ENCODE peak calls at places on chromosomes 6 and 20, in ten cellular contexts. L is bronchial epithelial cell, X is AG10803, E is left ventricle myocardium inferior, M is fibroblast of the aortic adventitia, A is choroid plexus epithelial cell, Z is foreskin fibroblast, Y is body of pancreas, R is ovary, O is hepatocyte. C is an unnamed sample.

GRCh38 chr20:60074276-60074675 is 116.1 kb downstream of the CDH26 start:
- DNase-seq in L (no peak), X (no peak), E (no peak), M (no peak), A (no peak), Z (no peak), Y (no peak), R (no peak), O (no peak), C (no peak)

GRCh38 chr20:42483694-42484303 is 705.9 kb downstream of the PTPRT start:
- DNase-seq in L (no peak), X (no peak), E (no peak), M (no peak), A (no peak), Z (no peak), Y (peak; percentile 33), R (no peak), O (peak; percentile 22), C (no peak)

GRCh38 chr6:57262901-57263694 is 41.0 kb upstream of the RAB23 start:
- DNase-seq in L (peak; percentile 49), X (peak; percentile 95), E (no peak), M (peak; percentile 97), A (peak; percentile 94), Z (peak; percentile 86), Y (no peak), R (no peak), O (no peak), C (peak; percentile 95)

GRCh38 chr6:100988391-100988999 is 107.4 kb upstream of the ASCC3 start:
- DNase-seq in L (no peak), X (no peak), E (no peak), M (no peak), A (no peak), Z (no peak), Y (no peak), R (no peak), O (no peak), C (no peak)

GRCh38 chr6:118993803-118994231 is 58.9 kb upstream of the MCM9 start:
- DNase-seq in L (no peak), X (no peak), E (no peak), M (no peak), A (no peak), Z (no peak), Y (no peak), R (no peak), O (no peak), C (no peak)

GRCh38 chr6:53188840-53189232 is 40.2 kb upstream of the GCM1 start:
- DNase-seq in L (no peak), X (no peak), E (no peak), M (no peak), A (no peak), Z (no peak), Y (no peak), R (no peak), O (no peak), C (no peak)

GRCh38 chr20:58891686-58892125 is 39.2 kb downstream of the GNAS start:
- DNase-seq in L (no peak), X (no peak), E (peak; percentile 29), M (peak; percentile 41), A (peak; percentile 51), Z (no peak), Y (peak; percentile 55), R (peak; percentile 65), O (peak; percentile 70), C (peak; percentile 48)

GRCh38 chr6:3402310-3403243 is 54.3 kb downstream of the SLC22A23 start:
- DNase-seq in L (peak; percentile 96), X (no peak), E (no peak), M (no peak), A (no peak), Z (no peak), Y (no peak), R (no peak), O (no peak), C (no peak)

DNA sequence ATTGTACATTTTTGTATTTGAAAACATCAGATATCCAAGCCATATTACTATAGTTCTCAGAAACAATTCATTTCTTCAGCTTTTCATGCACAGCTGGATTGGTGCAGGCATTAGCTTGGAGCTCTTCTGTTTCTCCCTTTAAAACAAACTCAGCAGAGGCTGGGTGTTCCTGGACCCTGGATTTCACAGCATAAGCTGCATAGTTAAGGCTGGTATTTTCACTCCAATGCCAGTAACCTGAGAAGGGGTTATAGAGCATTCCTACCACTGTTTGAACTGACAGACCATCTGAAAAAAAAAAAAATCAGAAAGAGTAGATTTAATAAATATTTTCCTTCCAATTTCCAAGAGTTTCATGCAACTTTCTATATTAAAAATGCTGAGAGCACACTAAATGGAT is 20.1 kb upstream of the FAXC start:
- DNase-seq in L (no peak), X (no peak), E (no peak), M (no peak), A (peak; percentile 11), Z (no peak), Y (no peak), R (no peak), O (no peak), C (no peak)
- TF ChIP-seq CTCF in L (no peak), X (no peak), E (no peak), M (no peak), A (no peak), Z (no peak), Y (no peak), R (no peak), O (no peak), C (no peak)

DNA sequence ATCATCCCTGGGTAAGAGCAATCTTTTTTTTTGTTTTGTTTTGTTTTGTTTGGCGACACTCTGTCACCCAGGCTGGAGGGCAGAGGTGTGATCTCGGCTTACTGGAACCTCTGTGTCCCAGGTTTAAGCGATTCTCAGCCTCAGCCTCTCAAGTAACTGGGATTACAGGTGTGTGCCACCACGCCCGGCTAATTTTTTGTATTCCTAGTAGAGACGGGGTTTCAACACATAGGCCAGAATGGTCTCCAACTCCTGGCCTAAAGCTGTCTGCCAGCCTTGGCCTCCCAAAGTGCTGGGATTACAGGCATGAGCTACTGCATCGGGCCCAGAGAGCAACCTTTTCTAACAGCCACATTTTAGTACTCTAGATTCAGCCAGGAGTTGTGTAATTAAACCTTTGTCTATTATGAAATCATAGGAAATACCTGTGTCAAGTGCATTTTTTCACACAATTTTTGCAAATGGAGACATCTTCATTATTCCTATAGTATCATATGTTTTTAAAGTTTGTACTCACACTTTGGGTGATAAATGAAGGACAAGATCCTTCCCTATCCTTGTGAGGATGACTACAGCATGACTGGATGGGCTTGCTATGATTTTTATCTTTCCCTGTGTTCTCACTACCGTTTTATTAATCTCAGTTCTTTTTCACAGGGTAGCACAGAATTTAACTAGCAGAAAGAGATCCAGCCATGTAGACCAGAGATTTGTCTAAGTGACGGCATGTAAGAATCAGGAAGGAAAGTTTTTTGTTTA is 82.6 kb downstream of the OR2B2 start:
- DNase-seq in L (peak; percentile 18), X (no peak), E (no peak), M (no peak), A (no peak), Z (no peak), Y (no peak), R (no peak), O (no peak), C (no peak)
- H3K4me3 ChIP-seq in L (peak overlapping the region; percentile 49), X (peak overlapping the region; percentile 68), E (peak overlapping the region; percentile 62), M (peak overlapping the region; percentile 32), A (peak overlapping the region; percentile 68), Z (peak overlapping the region; percentile 88), Y (no peak overlapping the region), R (no peak overlapping the region), O (peak overlapping the region; percentile 65), C (peak overlapping the region; percentile 61)

GRCh38 chr20:44470327-44470726 is 5.3 kb upstream of the TTPAL start:
- DNase-seq in L (no peak), X (no peak), E (no peak), M (no peak), A (no peak), Z (no peak), Y (peak; percentile 80), R (no peak), O (no peak), C (no peak)

GRCh38 chr20:44467289-44467883 is 8.3 kb upstream of the TTPAL start:
- DNase-seq in L (no peak), X (no peak), E (peak; percentile 40), M (peak; percentile 14), A (peak; percentile 89), Z (peak; percentile 62), Y (peak; percentile 63), R (no peak), O (peak; percentile 44), C (peak; percentile 74)

GRCh38 chr20:44468044-44468782 is 7.5 kb upstream of the TTPAL start:
- DNase-seq in L (no peak), X (no peak), E (no peak), M (no peak), A (no peak), Z (no peak), Y (no peak), R (no peak), O (no peak), C (no peak)

GRCh38 chr20:44475372-44475693 is 341 bp upstream of the TTPAL start:
- DNase-seq in L (no peak), X (no peak), E (no peak), M (no peak), A (no peak), Z (no peak), Y (no peak), R (no peak), O (no peak), C (no peak)

GRCh38 chr20:44471481-44471882 is 4.2 kb upstream of the TTPAL start:
- DNase-seq in L (peak; percentile 26), X (peak; percentile 86), E (no peak), M (peak; percentile 66), A (peak; percentile 78), Z (peak; percentile 75), Y (no peak), R (no peak), O (peak; percentile 60), C (peak; percentile 71)
- TF ChIP-seq CTCF in L (peak; percentile 55), X (peak; percentile 88), E (peak; percentile 57), M (peak; percentile 61), A (peak; percentile 73), Z (peak; percentile 54), Y (peak; percentile 18), R (no peak), O (peak; percentile 57), C (peak; percentile 58)

GRCh38 chr6:38783436-38784228 is 68.5 kb downstream of the DNAH8 start:
- DNase-seq in L (no peak), X (no peak), E (no peak), M (no peak), A (no peak), Z (no peak), Y (no peak), R (no peak), O (no peak), C (no peak)

GRCh38 chr6:38786486-38786885 is 71.4 kb downstream of the DNAH8 start:
- DNase-seq in L (no peak), X (no peak), E (no peak), M (no peak), A (no peak), Z (no peak), Y (no peak), R (no peak), O (no peak), C (no peak)

GRCh38 chr6:38782616-38783015 is 67.5 kb downstream of the DNAH8 start:
- DNase-seq in L (no peak), X (no peak), E (no peak), M (no peak), A (no peak), Z (no peak), Y (no peak), R (no peak), O (no peak), C (no peak)

GRCh38 chr6:38789256-38789655 is 74.1 kb downstream of the DNAH8 start:
- DNase-seq in L (no peak), X (no peak), E (no peak), M (no peak), A (no peak), Z (no peak), Y (no peak), R (no peak), O (no peak), C (no peak)

DNA sequence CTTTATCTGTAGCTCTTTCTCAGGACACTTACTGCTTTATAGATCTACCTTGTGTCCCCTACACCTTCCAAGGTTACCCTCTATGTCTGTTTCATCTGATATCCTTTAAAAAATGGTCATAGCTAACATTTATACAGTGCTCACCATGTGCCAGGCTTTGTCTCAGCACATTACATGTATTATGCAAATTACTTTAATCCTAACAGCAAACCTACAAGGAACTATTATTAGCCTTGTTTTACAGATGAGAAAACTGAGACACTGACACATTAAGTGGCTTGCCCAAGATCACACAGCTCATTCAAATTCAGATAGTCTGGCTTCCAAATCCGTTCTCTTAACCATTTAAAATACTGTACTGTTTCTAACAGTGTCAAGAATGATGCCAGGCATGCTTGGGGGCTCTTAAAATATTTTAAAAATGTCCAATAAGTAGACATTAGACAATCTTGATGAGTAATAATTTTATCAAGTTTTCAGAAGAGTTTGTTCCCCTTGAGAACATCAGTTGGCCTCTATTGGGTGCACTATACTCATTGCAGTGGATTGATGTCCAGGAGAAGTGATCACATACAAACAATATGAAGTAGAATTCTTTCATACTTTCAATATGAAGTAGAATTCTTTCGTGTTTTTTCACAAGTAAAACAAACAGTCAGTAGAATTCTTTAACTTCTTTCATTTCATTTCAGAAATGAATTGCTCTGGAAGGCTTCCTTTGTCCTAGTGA is 69.6 kb downstream of the DNAH8 start:
- DNase-seq in L (no peak), X (no peak), E (no peak), M (no peak), A (peak; percentile 22), Z (no peak), Y (no peak), R (no peak), O (no peak), C (no peak)
- H3K4me3 ChIP-seq in L (no peak overlapping the region), X (no peak overlapping the region), E (no peak overlapping the region), M (no peak overlapping the region), A (no peak overlapping the region), Z (no peak overlapping the region), Y (no peak overlapping the region), R (no peak overlapping the region), O (no peak overlapping the region), C (no peak overlapping the region)